ENCODE peak calls at places on chromosomes 3 and 15, in nine cellular contexts. One of them, this sample, is unnamed.
A peak's percentile ranks its signal among the peaks of the same experiment; 100 is the strongest.

GRCh38 chr3:14451844-14452533 is 49.6 kb downstream of the SLC6A6 start:
- DNase-seq in RPMI8226: no peak
- DNase-seq in endothelial cell: no peak
- DNase-seq in erythroblast: no peak
- DNase-seq in activated CD8-positive, alpha-beta memory T cell treated with anti-CD3 and anti-CD28 coated beads for 24 hours: no peak
- DNase-seq in HFF-Myc: peak; percentile 79
- DNase-seq in neural progenitor cell: no peak
- DNase-seq in foreskin fibroblast: peak; percentile 95
- DNase-seq in GF-D8: no peak
- DNase-seq in this sample: peak; percentile 86

GRCh38 chr15:62792960-62793758 is 249.4 kb upstream of the TPM1 start:
- DNase-seq in RPMI8226: no peak
- DNase-seq in endothelial cell: no peak
- DNase-seq in erythroblast: no peak
- DNase-seq in activated CD8-positive, alpha-beta memory T cell treated with anti-CD3 and anti-CD28 coated beads for 24 hours: no peak
- DNase-seq in HFF-Myc: no peak
- DNase-seq in neural progenitor cell: no peak
- DNase-seq in foreskin fibroblast: no peak
- DNase-seq in GF-D8: no peak
- DNase-seq in this sample: no peak

GRCh38 chr15:90807074-90807646 is 61.2 kb upstream of the FURIN start:
- DNase-seq in RPMI8226: no peak
- DNase-seq in endothelial cell: no peak
- DNase-seq in erythroblast: no peak
- DNase-seq in activated CD8-positive, alpha-beta memory T cell treated with anti-CD3 and anti-CD28 coated beads for 24 hours: no peak
- DNase-seq in HFF-Myc: no peak
- DNase-seq in neural progenitor cell: no peak
- DNase-seq in foreskin fibroblast: peak; percentile 49
- DNase-seq in GF-D8: no peak
- DNase-seq in this sample: no peak

GRCh38 chr3:30289324-30289723 is 317.1 kb upstream of the TGFBR2 start:
- DNase-seq in RPMI8226: no peak
- DNase-seq in endothelial cell: no peak
- DNase-seq in erythroblast: peak; percentile 74
- DNase-seq in activated CD8-positive, alpha-beta memory T cell treated with anti-CD3 and anti-CD28 coated beads for 24 hours: no peak
- DNase-seq in HFF-Myc: no peak
- DNase-seq in neural progenitor cell: no peak
- DNase-seq in foreskin fibroblast: peak; percentile 56
- DNase-seq in GF-D8: no peak
- DNase-seq in this sample: no peak

GRCh38 chr3:112814256-112814655 is 32.4 kb downstream of the CD200R1L start:
- DNase-seq in RPMI8226: peak; percentile 25
- DNase-seq in endothelial cell: no peak
- DNase-seq in erythroblast: peak; percentile 13
- DNase-seq in activated CD8-positive, alpha-beta memory T cell treated with anti-CD3 and anti-CD28 coated beads for 24 hours: no peak
- DNase-seq in HFF-Myc: peak; percentile 50
- DNase-seq in neural progenitor cell: peak; percentile 34
- DNase-seq in foreskin fibroblast: peak; percentile 82
- DNase-seq in GF-D8: peak; percentile 21
- DNase-seq in this sample: peak; percentile 66

GRCh38 chr3:162007722-162008121 is 511.1 kb downstream of the OTOL1 start:
- DNase-seq in RPMI8226: no peak
- DNase-seq in endothelial cell: no peak
- DNase-seq in erythroblast: no peak
- DNase-seq in activated CD8-positive, alpha-beta memory T cell treated with anti-CD3 and anti-CD28 coated beads for 24 hours: no peak
- DNase-seq in HFF-Myc: no peak
- DNase-seq in neural progenitor cell: no peak
- DNase-seq in foreskin fibroblast: peak; percentile 21
- DNase-seq in GF-D8: no peak
- DNase-seq in this sample: no peak

GRCh38 chr3:174958671-174959328 is 99.7 kb downstream of the NAALADL2 start:
- DNase-seq in RPMI8226: no peak
- DNase-seq in endothelial cell: no peak
- DNase-seq in erythroblast: no peak
- DNase-seq in activated CD8-positive, alpha-beta memory T cell treated with anti-CD3 and anti-CD28 coated beads for 24 hours: no peak
- DNase-seq in HFF-Myc: no peak
- DNase-seq in neural progenitor cell: no peak
- DNase-seq in foreskin fibroblast: peak; percentile 28
- DNase-seq in GF-D8: no peak
- DNase-seq in this sample: peak; percentile 3

GRCh38 chr3:3201584-3201983 is 22.1 kb upstream of the CRBN start:
- DNase-seq in RPMI8226: no peak
- DNase-seq in endothelial cell: no peak
- DNase-seq in erythroblast: no peak
- DNase-seq in activated CD8-positive, alpha-beta memory T cell treated with anti-CD3 and anti-CD28 coated beads for 24 hours: no peak
- DNase-seq in HFF-Myc: no peak
- DNase-seq in neural progenitor cell: no peak
- DNase-seq in foreskin fibroblast: no peak
- DNase-seq in GF-D8: no peak
- DNase-seq in this sample: no peak

GRCh38 chr3:144265527-144266100 is 294.0 kb downstream of the DIPK2A start:
- DNase-seq in RPMI8226: no peak
- DNase-seq in endothelial cell: no peak
- DNase-seq in erythroblast: no peak
- DNase-seq in activated CD8-positive, alpha-beta memory T cell treated with anti-CD3 and anti-CD28 coated beads for 24 hours: no peak
- DNase-seq in HFF-Myc: no peak
- DNase-seq in neural progenitor cell: no peak
- DNase-seq in foreskin fibroblast: no peak
- DNase-seq in GF-D8: no peak
- DNase-seq in this sample: no peak

GRCh38 chr3:184011937-184012889 is 5.5 kb downstream of the ABCC5 start:
- DNase-seq in RPMI8226: no peak
- DNase-seq in endothelial cell: no peak
- DNase-seq in erythroblast: no peak
- DNase-seq in activated CD8-positive, alpha-beta memory T cell treated with anti-CD3 and anti-CD28 coated beads for 24 hours: no peak
- DNase-seq in HFF-Myc: no peak
- DNase-seq in neural progenitor cell: no peak
- DNase-seq in foreskin fibroblast: no peak
- DNase-seq in GF-D8: no peak
- DNase-seq in this sample: no peak

GRCh38 chr15:56942118-56942517 is 23.7 kb downstream of the TCF12 start:
- DNase-seq in RPMI8226: no peak
- DNase-seq in endothelial cell: no peak
- DNase-seq in erythroblast: no peak
- DNase-seq in activated CD8-positive, alpha-beta memory T cell treated with anti-CD3 and anti-CD28 coated beads for 24 hours: no peak
- DNase-seq in HFF-Myc: no peak
- DNase-seq in neural progenitor cell: no peak
- DNase-seq in foreskin fibroblast: no peak
- DNase-seq in GF-D8: no peak
- DNase-seq in this sample: no peak

GRCh38 chr3:48990636-48991421 is 788 bp downstream of the P4HTM start:
- DNase-seq in RPMI8226: peak; percentile 58
- DNase-seq in endothelial cell: no peak
- DNase-seq in erythroblast: peak; percentile 68
- DNase-seq in activated CD8-positive, alpha-beta memory T cell treated with anti-CD3 and anti-CD28 coated beads for 24 hours: peak; percentile 79
- DNase-seq in HFF-Myc: no peak
- DNase-seq in neural progenitor cell: peak; percentile 72
- DNase-seq in foreskin fibroblast: peak; percentile 49
- DNase-seq in GF-D8: no peak
- DNase-seq in this sample: no peak

GRCh38 chr3:32026583-32026982 is 45.0 kb downstream of the ZNF860 start:
- DNase-seq in RPMI8226: peak; percentile 71
- DNase-seq in endothelial cell: no peak
- DNase-seq in erythroblast: no peak
- DNase-seq in activated CD8-positive, alpha-beta memory T cell treated with anti-CD3 and anti-CD28 coated beads for 24 hours: no peak
- DNase-seq in HFF-Myc: no peak
- DNase-seq in neural progenitor cell: no peak
- DNase-seq in foreskin fibroblast: no peak
- DNase-seq in GF-D8: peak; percentile 40
- DNase-seq in this sample: no peak

GRCh38 chr15:94270570-94270969 is 39.2 kb downstream of the MCTP2 start:
- DNase-seq in RPMI8226: no peak
- DNase-seq in endothelial cell: no peak
- DNase-seq in erythroblast: no peak
- DNase-seq in activated CD8-positive, alpha-beta memory T cell treated with anti-CD3 and anti-CD28 coated beads for 24 hours: no peak
- DNase-seq in HFF-Myc: no peak
- DNase-seq in neural progenitor cell: no peak
- DNase-seq in foreskin fibroblast: no peak
- DNase-seq in GF-D8: no peak
- DNase-seq in this sample: no peak

GRCh38 chr3:167350245-167350862 is 29.7 kb downstream of the ZBBX start:
- DNase-seq in RPMI8226: peak; percentile 57
- DNase-seq in endothelial cell: peak; percentile 15
- DNase-seq in erythroblast: no peak
- DNase-seq in activated CD8-positive, alpha-beta memory T cell treated with anti-CD3 and anti-CD28 coated beads for 24 hours: no peak
- DNase-seq in HFF-Myc: no peak
- DNase-seq in neural progenitor cell: peak; percentile 16
- DNase-seq in foreskin fibroblast: no peak
- DNase-seq in GF-D8: no peak
- DNase-seq in this sample: no peak

GRCh38 chr3:43028678-43029490 is 49.8 kb downstream of the GASK1A start:
- DNase-seq in RPMI8226: no peak
- DNase-seq in endothelial cell: no peak
- DNase-seq in erythroblast: no peak
- DNase-seq in activated CD8-positive, alpha-beta memory T cell treated with anti-CD3 and anti-CD28 coated beads for 24 hours: no peak
- DNase-seq in HFF-Myc: no peak
- DNase-seq in neural progenitor cell: no peak
- DNase-seq in foreskin fibroblast: peak; percentile 6
- DNase-seq in GF-D8: no peak
- DNase-seq in this sample: no peak

GRCh38 chr3:147046916-147047315 is 359.4 kb downstream of the ZIC4 start:
- DNase-seq in RPMI8226: no peak
- DNase-seq in endothelial cell: no peak
- DNase-seq in erythroblast: no peak
- DNase-seq in activated CD8-positive, alpha-beta memory T cell treated with anti-CD3 and anti-CD28 coated beads for 24 hours: no peak
- DNase-seq in HFF-Myc: no peak
- DNase-seq in neural progenitor cell: no peak
- DNase-seq in foreskin fibroblast: no peak
- DNase-seq in GF-D8: no peak
- DNase-seq in this sample: no peak

GRCh38 chr3:81936817-81937216 is 175.4 kb upstream of the GBE1 start:
- DNase-seq in RPMI8226: no peak
- DNase-seq in endothelial cell: no peak
- DNase-seq in erythroblast: no peak
- DNase-seq in activated CD8-positive, alpha-beta memory T cell treated with anti-CD3 and anti-CD28 coated beads for 24 hours: no peak
- DNase-seq in HFF-Myc: no peak
- DNase-seq in neural progenitor cell: no peak
- DNase-seq in foreskin fibroblast: no peak
- DNase-seq in GF-D8: no peak
- DNase-seq in this sample: no peak